ENCODE peak calls at places on chromosomes 6 and 20, in five cellular contexts. One of them, this sample, is unnamed.

GRCh38 chr6:105607624-105608392 is 204.9 kb upstream of the PREP start:
- DNase-seq in A549: no peak
- DNase-seq in K562: no peak
- DNase-seq in HepG2: no peak
- DNase-seq in NB4: no peak
- DNase-seq in this sample: no peak

GRCh38 chr6:25627001-25627400 is 25.0 kb upstream of the SCGN start:
- DNase-seq in A549: no peak
- DNase-seq in K562: no peak
- DNase-seq in HepG2: no peak
- DNase-seq in NB4: no peak
- DNase-seq in this sample: no peak

GRCh38 chr20:59485576-59486250 is 118.6 kb upstream of the PHACTR3 start:
- DNase-seq in A549: no peak
- DNase-seq in K562: no peak
- DNase-seq in HepG2: no peak
- DNase-seq in NB4: no peak
- DNase-seq in this sample: no peak

GRCh38 chr6:153839992-153840603 is 198.9 kb upstream of the OPRM1 start:
- DNase-seq in A549: no peak
- DNase-seq in K562: no peak
- DNase-seq in HepG2: no peak
- DNase-seq in NB4: no peak
- DNase-seq in this sample: no peak

GRCh38 chr6:133132583-133132982 is 108.6 kb upstream of the EYA4 start:
- DNase-seq in A549: no peak
- DNase-seq in K562: no peak
- DNase-seq in HepG2: no peak
- DNase-seq in NB4: no peak
- DNase-seq in this sample: no peak

GRCh38 chr20:9514461-9515210 is at the start of gene LAMP5:
- DNase-seq in A549: no peak
- DNase-seq in K562: no peak
- DNase-seq in HepG2: no peak
- DNase-seq in NB4: peak; percentile 43
- DNase-seq in this sample: peak; percentile 18

GRCh38 chr20:58544891-58545290 is 29.7 kb upstream of the APCDD1L start:
- DNase-seq in A549: no peak
- DNase-seq in K562: no peak
- DNase-seq in HepG2: no peak
- DNase-seq in NB4: no peak
- DNase-seq in this sample: no peak

GRCh38 chr6:21441386-21441785 is 152.2 kb upstream of the SOX4 start:
- DNase-seq in A549: no peak
- DNase-seq in K562: no peak
- DNase-seq in HepG2: no peak
- DNase-seq in NB4: peak; percentile 86
- DNase-seq in this sample: no peak

GRCh38 chr6:133132092-133132491 is 109.1 kb upstream of the EYA4 start:
- DNase-seq in A549: no peak
- DNase-seq in K562: no peak
- DNase-seq in HepG2: no peak
- DNase-seq in NB4: no peak
- DNase-seq in this sample: no peak

GRCh38 chr6:98586163-98586562 is 248.2 kb upstream of the POU3F2 start:
- DNase-seq in A549: no peak
- DNase-seq in K562: no peak
- DNase-seq in HepG2: no peak
- DNase-seq in NB4: no peak
- DNase-seq in this sample: no peak

GRCh38 chr6:158661156-158661555 is 11.3 kb downstream of the SYTL3 start:
- DNase-seq in A549: no peak
- DNase-seq in K562: no peak
- DNase-seq in HepG2: no peak
- DNase-seq in NB4: no peak
- DNase-seq in this sample: no peak

GRCh38 chr6:96460052-96460700 is 61.4 kb upstream of the UFL1 start:
- DNase-seq in A549: no peak
- DNase-seq in K562: no peak
- DNase-seq in HepG2: no peak
- DNase-seq in NB4: no peak
- DNase-seq in this sample: no peak

GRCh38 chr6:139154885-139155547 is 20.1 kb downstream of the HECA start:
- DNase-seq in A549: no peak
- DNase-seq in K562: no peak
- DNase-seq in HepG2: no peak
- DNase-seq in NB4: peak; percentile 29
- DNase-seq in this sample: no peak

GRCh38 chr6:52109073-52109635 is 21.7 kb upstream of the PKHD1 start:
- DNase-seq in A549: no peak
- DNase-seq in K562: no peak
- DNase-seq in HepG2: no peak
- DNase-seq in NB4: no peak
- DNase-seq in this sample: no peak

GRCh38 chr6:132505158-132505557 is 7.8 kb downstream of the STX7 start:
- DNase-seq in A549: no peak
- DNase-seq in K562: no peak
- DNase-seq in HepG2: no peak
- DNase-seq in NB4: no peak
- DNase-seq in this sample: no peak

GRCh38 chr6:7991992-7992815 is 72.0 kb downstream of the BLOC1S5 start:
- DNase-seq in A549: peak; percentile 54
- DNase-seq in K562: peak; percentile 50
- DNase-seq in HepG2: peak; percentile 69
- DNase-seq in NB4: peak; percentile 51
- DNase-seq in this sample: peak; percentile 96

GRCh38 chr6:168908166-168908565 is 345.5 kb downstream of the THBS2 start:
- DNase-seq in A549: no peak
- DNase-seq in K562: no peak
- DNase-seq in HepG2: no peak
- DNase-seq in NB4: no peak
- DNase-seq in this sample: no peak

GRCh38 chr6:169296622-169297021 is 43.0 kb upstream of the THBS2 start:
- DNase-seq in A549: no peak
- DNase-seq in K562: no peak
- DNase-seq in HepG2: no peak
- DNase-seq in NB4: no peak
- DNase-seq in this sample: no peak

GRCh38 chr6:7087066-7087465 is 20.7 kb upstream of the RREB1 start:
- DNase-seq in A549: no peak
- DNase-seq in K562: no peak
- DNase-seq in HepG2: no peak
- DNase-seq in NB4: peak; percentile 64
- DNase-seq in this sample: peak; percentile 54

GRCh38 chr20:33556237-33556636 is 66.3 kb downstream of the CBFA2T2 start:
- DNase-seq in A549: no peak
- DNase-seq in K562: no peak
- DNase-seq in HepG2: no peak
- DNase-seq in NB4: no peak
- DNase-seq in this sample: no peak

GRCh38 chr6:165574770-165575549 is 88.1 kb downstream of the PDE10A start:
- DNase-seq in A549: no peak
- DNase-seq in K562: no peak
- DNase-seq in HepG2: no peak
- DNase-seq in NB4: no peak
- DNase-seq in this sample: peak; percentile 69

GRCh38 chr6:22147983-22148797 is 148.6 kb downstream of the PRL start:
- DNase-seq in A549: no peak
- DNase-seq in K562: no peak
- DNase-seq in HepG2: peak; percentile 78
- DNase-seq in NB4: no peak
- DNase-seq in this sample: peak; percentile 84

GRCh38 chr6:90463359-90463758 is 123.5 kb downstream of the MAP3K7 start:
- DNase-seq in A549: no peak
- DNase-seq in K562: no peak
- DNase-seq in HepG2: no peak
- DNase-seq in NB4: no peak
- DNase-seq in this sample: no peak

GRCh38 chr20:56778765-56779195 is 149.7 kb downstream of the TFAP2C start:
- DNase-seq in A549: no peak
- DNase-seq in K562: no peak
- DNase-seq in HepG2: no peak
- DNase-seq in NB4: no peak
- DNase-seq in this sample: no peak

GRCh38 chr6:168288781-168289570 is 30.6 kb downstream of the DACT2 start:
- DNase-seq in A549: no peak
- DNase-seq in K562: no peak
- DNase-seq in HepG2: no peak
- DNase-seq in NB4: no peak
- DNase-seq in this sample: no peak

GRCh38 chr6:161411265-161411944 is 137.5 kb upstream of the AGPAT4 start:
- DNase-seq in A549: no peak
- DNase-seq in K562: no peak
- DNase-seq in HepG2: no peak
- DNase-seq in NB4: no peak
- DNase-seq in this sample: no peak

GRCh38 chr6:149890629-149891045 is 7.3 kb downstream of the RAET1E start:
- DNase-seq in A549: no peak
- DNase-seq in K562: no peak
- DNase-seq in HepG2: no peak
- DNase-seq in NB4: no peak
- DNase-seq in this sample: no peak

GRCh38 chr6:161225677-161226004 is 48.2 kb downstream of the AGPAT4 start:
- DNase-seq in A549: no peak
- DNase-seq in K562: no peak
- DNase-seq in HepG2: no peak
- DNase-seq in NB4: no peak
- DNase-seq in this sample: no peak

GRCh38 chr20:43726811-43727338 is at the start of gene GTSF1L:
- DNase-seq in A549: no peak
- DNase-seq in K562: no peak
- DNase-seq in HepG2: no peak
- DNase-seq in NB4: no peak
- DNase-seq in this sample: peak; percentile 45

GRCh38 chr6:29965873-29966601 is 23.7 kb downstream of the HLA-A start:
- DNase-seq in A549: peak; percentile 31
- DNase-seq in K562: peak; percentile 58
- DNase-seq in HepG2: peak; percentile 95
- DNase-seq in NB4: peak; percentile 97
- DNase-seq in this sample: peak; percentile 75

GRCh38 chr20:59022754-59023153 is 3.5 kb downstream of the TUBB1 start:
- DNase-seq in A549: no peak
- DNase-seq in K562: no peak
- DNase-seq in HepG2: no peak
- DNase-seq in NB4: no peak
- DNase-seq in this sample: no peak

GRCh38 chr6:43271944-43272343 is 26.1 kb upstream of the SLC22A7 start:
- DNase-seq in A549: no peak
- DNase-seq in K562: no peak
- DNase-seq in HepG2: no peak
- DNase-seq in NB4: no peak
- DNase-seq in this sample: no peak
- TF ChIP-seq MYC in A549: no peak
- TF ChIP-seq MYC in K562: no peak
- TF ChIP-seq MYC in HepG2: no peak
- TF ChIP-seq MYC in NB4: no peak
- TF ChIP-seq MYC in this sample: no peak

DNA sequence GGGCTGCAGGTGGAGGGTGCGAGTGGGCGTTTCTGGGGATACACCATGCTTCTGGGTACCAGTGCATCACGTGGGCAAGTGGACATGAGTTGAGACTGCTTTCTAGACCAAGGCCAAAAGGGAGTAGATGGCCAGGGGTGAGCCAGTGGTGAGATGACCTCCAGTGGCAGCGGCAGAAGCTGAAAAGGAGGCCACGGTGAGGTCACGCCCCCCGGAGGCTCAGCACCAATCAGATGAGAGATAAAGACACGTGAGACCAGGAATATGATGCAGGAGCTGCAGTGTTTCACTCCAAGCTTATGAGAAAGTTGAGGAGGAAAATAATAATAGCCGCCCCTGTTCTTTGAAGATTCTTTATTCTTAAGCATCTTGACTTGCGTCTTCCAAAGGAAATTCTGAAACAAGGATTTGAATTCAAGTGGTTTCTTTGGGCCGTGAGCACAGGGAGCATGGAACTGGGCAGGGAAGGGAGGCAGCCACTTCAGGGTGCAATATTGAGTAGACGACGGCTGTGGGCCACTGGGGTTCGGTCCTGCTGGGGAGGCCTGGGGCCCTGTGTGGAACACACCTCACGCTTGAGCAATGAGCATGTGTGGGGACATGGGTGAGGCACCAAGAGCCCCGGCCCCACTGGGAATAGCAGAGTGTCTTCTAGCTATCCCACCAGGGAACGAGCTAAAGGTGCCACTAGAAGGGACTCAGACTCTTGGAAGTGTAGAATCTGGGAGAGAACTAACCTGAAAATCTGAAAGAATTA is 156.7 kb upstream of the LRFN2 start:
- DNase-seq in A549: no peak
- DNase-seq in K562: peak; percentile 73
- DNase-seq in HepG2: no peak
- DNase-seq in NB4: no peak
- DNase-seq in this sample: no peak
- TF ChIP-seq MYC in A549: no peak
- TF ChIP-seq MYC in K562: no peak
- TF ChIP-seq MYC in HepG2: no peak
- TF ChIP-seq MYC in NB4: no peak
- TF ChIP-seq MYC in this sample: no peak

DNA sequence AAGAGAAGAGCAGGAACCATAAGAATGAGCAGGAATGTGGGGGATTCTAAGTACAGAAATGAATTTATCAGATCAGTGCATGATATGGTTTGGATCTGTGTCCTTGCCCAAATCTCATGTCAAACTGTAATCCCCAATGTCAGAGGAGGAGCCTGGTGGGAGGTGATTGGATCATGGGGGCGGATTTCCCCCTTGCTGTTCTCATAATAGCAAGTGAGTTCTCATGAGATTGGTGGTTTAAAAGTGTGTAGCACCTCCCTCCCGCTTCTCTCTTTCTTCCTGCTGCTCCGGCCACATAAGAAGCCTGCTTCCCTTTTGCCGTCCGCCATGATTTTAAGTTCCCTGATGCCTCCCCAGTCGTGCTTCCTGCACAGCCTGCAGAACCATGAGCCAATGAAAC is 49.2 kb downstream of the KHDC1L start:
- DNase-seq in A549: no peak
- DNase-seq in K562: no peak
- DNase-seq in HepG2: no peak
- DNase-seq in NB4: no peak
- DNase-seq in this sample: no peak
- TF ChIP-seq MYC in A549: no peak
- TF ChIP-seq MYC in K562: no peak
- TF ChIP-seq MYC in HepG2: no peak
- TF ChIP-seq MYC in NB4: no peak
- TF ChIP-seq MYC in this sample: no peak

DNA sequence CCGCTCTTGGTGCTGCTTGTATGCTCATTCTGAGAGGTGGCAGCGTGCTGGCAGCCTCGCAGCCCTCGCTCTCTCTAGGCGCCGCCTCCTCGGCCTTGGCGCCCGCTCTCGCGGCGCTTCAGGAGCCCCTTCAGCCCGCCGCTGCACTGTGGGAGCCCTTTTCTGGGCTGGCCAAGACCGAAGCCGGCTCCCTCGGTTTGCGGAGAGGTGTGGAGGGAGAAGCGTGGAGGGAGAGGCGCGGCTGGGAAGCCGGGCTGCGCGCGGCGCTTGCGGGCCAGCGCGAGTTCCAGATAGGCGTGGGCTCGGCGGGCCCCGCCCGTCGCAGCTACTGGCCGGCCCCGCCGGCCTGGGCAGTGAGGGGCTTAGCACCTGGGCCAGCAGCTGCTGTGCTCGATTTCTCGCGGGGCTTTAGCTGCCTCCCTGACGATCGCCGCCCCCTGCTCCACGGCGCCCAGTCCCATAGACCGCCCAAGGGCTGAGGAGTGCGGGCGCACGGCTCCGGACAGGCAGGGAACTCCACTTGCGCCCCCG is 19.5 kb upstream of the FAM8A1 start:
- DNase-seq in A549: no peak
- DNase-seq in K562: no peak
- DNase-seq in HepG2: no peak
- DNase-seq in NB4: no peak
- DNase-seq in this sample: peak; percentile 49
- TF ChIP-seq MYC in A549: no peak
- TF ChIP-seq MYC in K562: no peak
- TF ChIP-seq MYC in HepG2: no peak
- TF ChIP-seq MYC in NB4: no peak
- TF ChIP-seq MYC in this sample: no peak

This sample was measured in endothelial cell of umbilical vein.